ENCODE peak calls at places on chromosomes 11 and 22, in ten cellular contexts. N, Q, B, E, S, T, Z, C, A and H are unnamed samples. For H3K4me1, the result is how much of the 10 kb centered on the place peaks cover.

GRCh38 chr11:46914363-46914762 is 4.0 kb downstream of the LRP4 start:
- DNase-seq in N (no peak), Q (peak), B (no peak), E (no peak), S (peak), T (no peak), Z (no peak), C (no peak), A (peak), H (no peak)

GRCh38 chr11:75097173-75097557 is 489 bp upstream of the OR2AT4 start:
- DNase-seq in N (no peak), Q (no peak), B (no peak), E (no peak), S (no peak), T (no peak), Z (no peak), C (no peak), A (no peak), H (no peak)

GRCh38 chr11:126518130-126518995 is 162.9 kb downstream of the ST3GAL4 start:
- DNase-seq in N (no peak), Q (no peak), B (no peak), E (no peak), S (no peak), T (no peak), Z (no peak), C (no peak), A (no peak), H (no peak)

GRCh38 chr11:134701564-134702165 is 289.6 kb upstream of the B3GAT1 start:
- DNase-seq in N (no peak), Q (no peak), B (no peak), E (no peak), S (no peak), T (no peak), Z (no peak), C (no peak), A (no peak), H (no peak)

GRCh38 chr22:35313311-35314121 is 13.8 kb downstream of the TOM1 start:
- DNase-seq in N (peak), Q (peak), B (peak), E (peak), S (no peak), T (no peak), Z (no peak), C (peak), A (peak), H (peak)

GRCh38 chr22:27962268-27963191 is 43.5 kb upstream of the PITPNB start:
- DNase-seq in N (no peak), Q (peak), B (no peak), E (peak), S (peak), T (no peak), Z (no peak), C (no peak), A (no peak), H (no peak)

GRCh38 chr22:27216444-27216843 is 559.1 kb downstream of the MIAT start:
- DNase-seq in N (no peak), Q (no peak), B (no peak), E (no peak), S (no peak), T (no peak), Z (no peak), C (no peak), A (no peak), H (no peak)

GRCh38 chr22:24357547-24357946 is 69.9 kb upstream of the ADORA2A start:
- DNase-seq in N (no peak), Q (peak), B (no peak), E (no peak), S (peak), T (no peak), Z (no peak), C (no peak), A (no peak), H (no peak)

GRCh38 chr11:130042093-130042591 is 27.6 kb upstream of the APLP2 start:
- DNase-seq in N (no peak), Q (peak), B (no peak), E (peak), S (no peak), T (no peak), Z (no peak), C (no peak), A (no peak), H (no peak)

GRCh38 chr11:69199583-69200295 is 44.0 kb downstream of the SMIM38 start:
- DNase-seq in N (no peak), Q (no peak), B (no peak), E (peak), S (no peak), T (no peak), Z (no peak), C (no peak), A (no peak), H (no peak)

GRCh38 chr11:18368236-18368635 is 26.1 kb upstream of the LDHA start:
- DNase-seq in N (no peak), Q (peak), B (no peak), E (no peak), S (no peak), T (no peak), Z (no peak), C (no peak), A (no peak), H (no peak)

GRCh38 chr22:27747396-27748256 is 53.9 kb downstream of the MN1 start:
- DNase-seq in N (no peak), Q (no peak), B (no peak), E (no peak), S (no peak), T (no peak), Z (peak), C (no peak), A (no peak), H (no peak)

GRCh38 chr11:6326980-6327379 is 6.7 kb upstream of the CAVIN3 start:
- DNase-seq in N (no peak), Q (no peak), B (no peak), E (peak), S (no peak), T (no peak), Z (no peak), C (no peak), A (no peak), H (no peak)

GRCh38 chr11:101436511-101437142 is 147.2 kb downstream of the TRPC6 start:
- DNase-seq in N (peak), Q (peak), B (peak), E (peak), S (peak), T (peak), Z (peak), C (peak), A (no peak), H (peak)

GRCh38 chr11:43557553-43558031 is 122.9 kb upstream of the HSD17B12 start:
- DNase-seq in N (no peak), Q (no peak), B (no peak), E (no peak), S (peak), T (peak), Z (peak), C (no peak), A (no peak), H (no peak)

GRCh38 chr11:2088746-2089535 is 50.2 kb downstream of the IGF2 start:
- DNase-seq in N (no peak), Q (no peak), B (no peak), E (no peak), S (no peak), T (no peak), Z (peak), C (no peak), A (no peak), H (no peak)

GRCh38 chr11:119764108-119764874 is 35.3 kb upstream of the NECTIN1 start:
- DNase-seq in N (peak), Q (peak), B (no peak), E (no peak), S (peak), T (no peak), Z (peak), C (no peak), A (peak), H (peak)

GRCh38 chr11:36162909-36163434 is 126.3 kb downstream of the COMMD9 start:
- DNase-seq in N (no peak), Q (no peak), B (no peak), E (peak), S (no peak), T (peak), Z (no peak), C (no peak), A (peak), H (no peak)

GRCh38 chr22:37187891-37188761 is at the start of gene C1QTNF6:
- DNase-seq in N (no peak), Q (peak), B (peak), E (peak), S (peak), T (peak), Z (peak), C (no peak), A (peak), H (peak)

GRCh38 chr11:117883063-117883462 is 6.6 kb upstream of the FXYD6 start:
- DNase-seq in N (no peak), Q (no peak), B (no peak), E (no peak), S (no peak), T (no peak), Z (no peak), C (no peak), A (no peak), H (peak)

GRCh38 chr22:46436595-46437163 is 100.7 kb downstream of the CELSR1 start:
- DNase-seq in N (no peak), Q (peak), B (no peak), E (no peak), S (no peak), T (no peak), Z (no peak), C (no peak), A (no peak), H (no peak)

GRCh38 chr22:38799265-38800002 is 5.5 kb upstream of the DNAL4 start:
- DNase-seq in N (no peak), Q (peak), B (no peak), E (no peak), S (no peak), T (no peak), Z (no peak), C (no peak), A (no peak), H (no peak)

GRCh38 chr11:88335284-88335683 is 2.3 kb downstream of the CTSC start:
- DNase-seq in N (no peak), Q (no peak), B (no peak), E (no peak), S (no peak), T (no peak), Z (no peak), C (no peak), A (no peak), H (no peak)

GRCh38 chr11:11944444-11944843 is 64.0 kb downstream of the DKK3 start:
- DNase-seq in N (no peak), Q (no peak), B (no peak), E (no peak), S (no peak), T (no peak), Z (no peak), C (no peak), A (no peak), H (no peak)

DNA sequence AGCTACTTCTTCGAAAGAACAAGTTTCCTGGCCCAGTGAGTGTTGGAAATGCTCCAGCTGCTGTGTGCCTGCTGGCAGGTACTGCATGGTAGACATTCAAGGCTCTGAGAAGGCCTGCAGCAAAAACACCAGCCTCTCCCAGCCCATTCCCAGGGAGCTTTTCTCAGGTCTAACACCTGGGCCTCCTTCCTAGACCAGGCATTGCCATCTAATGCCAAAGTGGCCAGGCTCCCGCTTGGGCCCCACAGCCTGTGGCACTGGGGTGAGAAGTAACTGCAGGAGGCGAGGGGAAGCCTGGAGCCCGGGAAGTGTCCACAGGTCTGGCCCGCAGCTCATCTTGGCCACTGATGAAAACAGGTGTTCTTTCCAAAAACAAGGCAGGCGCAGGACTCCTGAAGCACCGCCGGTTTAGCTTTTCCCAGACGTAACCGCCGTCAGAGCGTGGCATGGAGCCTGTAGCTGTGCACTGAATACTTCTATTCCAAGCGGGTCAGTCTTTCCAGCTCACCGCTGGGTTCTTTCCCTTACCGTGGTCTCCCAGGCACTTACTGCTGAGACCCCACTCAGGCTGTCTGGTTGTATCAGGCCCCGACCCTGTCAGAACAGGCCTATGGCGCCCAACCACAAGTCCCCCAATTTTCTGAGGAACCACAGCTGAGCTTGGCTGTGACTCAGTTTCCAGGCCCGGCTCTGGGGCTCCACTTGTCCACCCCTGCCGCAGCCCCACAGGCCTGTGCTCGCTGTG is 1.2 kb upstream of the TCIRG1 start:
- DNase-seq in N (peak), Q (no peak), B (no peak), E (no peak), S (no peak), T (peak), Z (no peak), C (no peak), A (no peak), H (no peak)
- H3K4me1 ChIP-seq in N (under half), Q (under half), B (under half), E (under half), S (under half), T (under half), Z (under half), C (under half), A (half or more), H (under half)

GRCh38 chr11:123062158-123062891 is 389 bp upstream of the HSPA8 start:
- DNase-seq in N (peak), Q (peak), B (peak), E (peak), S (peak), T (peak), Z (peak), C (peak), A (peak), H (peak)

GRCh38 chr11:123063396-123064267 is 1.7 kb upstream of the HSPA8 start:
- DNase-seq in N (peak), Q (peak), B (no peak), E (peak), S (no peak), T (peak), Z (peak), C (peak), A (no peak), H (peak)

GRCh38 chr11:123062892-123063395 is 1.0 kb upstream of the HSPA8 start:
- DNase-seq in N (no peak), Q (peak), B (no peak), E (no peak), S (no peak), T (no peak), Z (peak), C (no peak), A (no peak), H (no peak)

GRCh38 chr11:123065634-123066033 is 3.7 kb upstream of the HSPA8 start:
- DNase-seq in N (no peak), Q (peak), B (no peak), E (no peak), S (no peak), T (no peak), Z (no peak), C (no peak), A (no peak), H (no peak)

GRCh38 chr11:123064268-123064657 is 2.3 kb upstream of the HSPA8 start:
- DNase-seq in N (no peak), Q (no peak), B (no peak), E (no peak), S (no peak), T (no peak), Z (no peak), C (peak), A (no peak), H (no peak)
- H3K4me3 ChIP-seq in N (peak), Q (no peak), B (peak), E (peak), S (peak), T (no peak), Z (peak), C (no peak), A (peak), H (peak)

GRCh38 chr11:64239662-64240466 is 1.0 kb upstream of the FKBP2 start:
- DNase-seq in N (no peak), Q (no peak), B (peak), E (no peak), S (no peak), T (peak), Z (no peak), C (no peak), A (no peak), H (no peak)

GRCh38 chr11:64235427-64236161 is 1.2 kb downstream of the VEGFB start:
- DNase-seq in N (peak), Q (no peak), B (no peak), E (no peak), S (no peak), T (peak), Z (no peak), C (no peak), A (no peak), H (peak)

GRCh38 chr11:64238999-64239398 is 1.9 kb upstream of the FKBP2 start:
- DNase-seq in N (peak), Q (no peak), B (no peak), E (no peak), S (no peak), T (peak), Z (no peak), C (no peak), A (no peak), H (no peak)

GRCh38 chr11:64238076-64238475 is 2.8 kb upstream of the FKBP2 start:
- DNase-seq in N (no peak), Q (no peak), B (no peak), E (no peak), S (no peak), T (peak), Z (no peak), C (no peak), A (no peak), H (no peak)

DNA sequence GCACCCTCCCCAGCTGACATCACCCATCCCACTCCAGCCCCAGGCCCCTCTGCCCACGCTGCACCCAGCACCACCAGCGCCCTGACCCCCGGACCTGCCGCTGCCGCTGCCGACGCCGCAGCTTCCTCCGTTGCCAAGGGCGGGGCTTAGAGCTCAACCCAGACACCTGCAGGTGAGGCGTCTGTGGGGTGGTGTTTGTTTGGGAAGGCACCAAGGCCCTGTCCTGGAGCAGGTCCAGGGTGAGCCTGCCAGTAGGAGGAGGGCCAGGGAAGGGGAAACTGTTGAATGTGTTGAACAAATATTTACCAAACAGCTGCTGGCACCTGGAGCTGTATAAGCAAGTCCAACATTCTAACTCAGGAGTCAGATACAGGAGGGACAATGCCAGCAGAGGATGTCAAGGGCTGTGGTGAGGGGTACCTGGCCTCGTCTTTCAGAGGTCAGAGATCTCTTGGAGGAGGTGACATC is 3.1 kb downstream of the VEGFB start:
- DNase-seq in N (peak), Q (no peak), B (peak), E (no peak), S (no peak), T (peak), Z (no peak), C (no peak), A (no peak), H (no peak)
- TF ChIP-seq CTCF in N (no peak), Q (no peak), B (no peak), E (no peak), S (no peak), T (no peak), Z (no peak), C (no peak), A (no peak), H (no peak)

DNA sequence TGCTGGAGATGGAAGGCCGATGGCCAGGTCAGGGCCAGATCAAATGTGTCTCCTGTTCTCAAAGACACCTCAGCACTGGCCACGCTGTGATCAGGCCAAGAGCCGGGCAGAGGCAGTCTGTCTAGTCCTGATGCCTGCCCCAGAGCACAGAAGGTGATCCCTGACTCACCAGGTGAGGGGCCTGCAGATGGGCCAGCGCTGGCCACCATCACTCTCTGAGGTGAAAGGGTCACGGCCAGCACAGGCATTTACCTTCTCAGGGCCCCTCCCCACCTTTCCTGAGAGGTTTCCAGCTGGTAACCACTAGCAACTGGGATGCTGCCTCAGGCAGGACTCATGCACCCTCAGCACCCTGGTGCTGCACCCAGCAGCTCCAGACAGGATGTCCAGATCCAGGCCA is 2.9 kb downstream of the SBF1 start:
- DNase-seq in N (no peak), Q (no peak), B (peak), E (no peak), S (no peak), T (no peak), Z (no peak), C (no peak), A (no peak), H (no peak)
- H3K4me1 ChIP-seq in N (under half), Q (under half), B (half or more), E (under half), S (under half), T (under half), Z (under half), C (under half), A (half or more), H (under half)

DNA sequence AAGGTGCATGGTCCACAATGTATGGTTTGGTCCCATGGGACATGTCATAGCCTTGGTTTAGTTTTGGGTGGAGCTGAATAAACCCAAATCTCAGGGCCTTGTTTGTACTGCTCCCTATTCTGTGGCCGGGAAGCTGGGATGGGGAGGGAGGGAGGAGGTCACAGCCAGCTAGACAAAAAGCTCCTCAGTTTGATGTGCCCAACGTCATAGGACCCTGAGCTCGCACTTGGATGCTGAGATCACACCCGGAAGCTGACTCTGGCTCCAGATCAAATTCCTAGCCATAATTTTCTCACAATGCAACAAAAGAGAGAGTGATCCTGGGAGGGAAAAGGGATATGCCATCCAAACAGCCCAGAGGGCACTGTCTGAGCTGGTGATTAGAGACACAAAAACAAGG is 1.5 kb downstream of the HSPB2 start:
- DNase-seq in N (peak), Q (peak), B (no peak), E (peak), S (no peak), T (peak), Z (no peak), C (no peak), A (no peak), H (peak)
- H3K4me3 ChIP-seq in N (no peak), Q (no peak), B (no peak), E (no peak), S (no peak), T (peak), Z (no peak), C (no peak), A (peak), H (peak)